ENCODE peak calls at places on chromosomes 1 and 21, in nine cellular contexts. Y is breast epithelium, D is prostate gland, U is HepG2, R is transverse colon, T is upper lobe of left lung, J is stomach, L is sigmoid colon, M is GM12878. B is an unnamed sample.

GRCh38 chr1:65174585-65174984 is 26.6 kb downstream of the AK4 start:
- DNase-seq in T (no peak), L (peak), R (peak), D (peak), Y (peak), J (peak), M (peak), U (no peak), B (peak)

GRCh38 chr1:68158837-68159236 is 73.5 kb downstream of the WLS start:
- DNase-seq in R (no peak), D (no peak), M (no peak), U (no peak), Y (no peak), J (no peak), T (no peak), L (no peak), B (no peak)

GRCh38 chr1:30780409-30780808 is 22.8 kb upstream of the LAPTM5 start:
- DNase-seq in L (no peak), R (no peak), D (no peak), T (no peak), M (no peak), J (no peak), Y (no peak), U (no peak), B (no peak)

GRCh38 chr1:228374711-228375577 is 31.7 kb downstream of the TRIM11 start:
- DNase-seq in L (peak), U (no peak), Y (no peak), R (peak), T (peak), J (peak), M (no peak), D (peak), B (peak)

GRCh38 chr1:185693654-185694053 is 40.5 kb upstream of the HMCN1 start:
- DNase-seq in U (no peak), R (no peak), M (no peak), T (no peak), L (no peak), Y (no peak), D (no peak), J (no peak), B (no peak)

GRCh38 chr1:35777109-35777508 is 7.3 kb upstream of the CLSPN start:
- DNase-seq in D (no peak), U (no peak), R (no peak), Y (no peak), M (no peak), L (no peak), J (no peak), T (no peak), B (no peak)

GRCh38 chr1:83827731-83828130 is 171.2 kb downstream of the TTLL7 start:
- DNase-seq in L (no peak), R (no peak), J (no peak), T (no peak), D (no peak), M (no peak), Y (no peak), U (no peak), B (no peak)

GRCh38 chr1:9042272-9042671 is 16.0 kb upstream of the SLC2A7 start:
- DNase-seq in J (no peak), T (no peak), D (no peak), U (no peak), Y (no peak), M (no peak), L (no peak), R (no peak), B (no peak)

GRCh38 chr1:201463071-201463552 is 5.9 kb downstream of the PHLDA3 start:
- DNase-seq in R (no peak), U (peak), D (no peak), Y (no peak), M (no peak), L (no peak), J (no peak), T (no peak), B (no peak)

GRCh38 chr1:47608296-47608875 is 170.5 kb downstream of the FOXD2 start:
- DNase-seq in U (no peak), T (no peak), D (no peak), J (no peak), M (no peak), R (no peak), Y (no peak), L (no peak), B (no peak)

GRCh38 chr1:15485534-15486091 is 9.7 kb downstream of the CELA2B start:
- DNase-seq in D (no peak), U (no peak), M (peak), Y (no peak), T (no peak), R (no peak), L (no peak), J (no peak), B (no peak)

GRCh38 chr1:3881191-3881475 is 18.9 kb downstream of the C1orf174 start:
- DNase-seq in Y (no peak), J (no peak), R (no peak), T (no peak), M (no peak), U (no peak), D (no peak), L (no peak), B (no peak)

GRCh38 chr1:88662723-88663122 is 21.4 kb upstream of the PKN2 start:
- DNase-seq in U (no peak), L (no peak), Y (no peak), T (no peak), M (no peak), R (no peak), D (no peak), J (no peak), B (no peak)

GRCh38 chr1:111955755-111956154 is 33.7 kb downstream of the KCND3 start:
- DNase-seq in R (no peak), J (no peak), U (no peak), L (no peak), Y (no peak), M (no peak), D (no peak), T (no peak), B (no peak)

GRCh38 chr21:25607151-25607811 is at the start of gene MRPL39:
- DNase-seq in T (peak), U (peak), Y (peak), L (peak), D (peak), J (peak), R (peak), M (peak), B (peak)
- TF ChIP-seq POLR2A in T (peak), U (peak), Y (no peak), L (no peak), D (no peak), J (no peak), R (peak), M (peak), B (peak)

DNA sequence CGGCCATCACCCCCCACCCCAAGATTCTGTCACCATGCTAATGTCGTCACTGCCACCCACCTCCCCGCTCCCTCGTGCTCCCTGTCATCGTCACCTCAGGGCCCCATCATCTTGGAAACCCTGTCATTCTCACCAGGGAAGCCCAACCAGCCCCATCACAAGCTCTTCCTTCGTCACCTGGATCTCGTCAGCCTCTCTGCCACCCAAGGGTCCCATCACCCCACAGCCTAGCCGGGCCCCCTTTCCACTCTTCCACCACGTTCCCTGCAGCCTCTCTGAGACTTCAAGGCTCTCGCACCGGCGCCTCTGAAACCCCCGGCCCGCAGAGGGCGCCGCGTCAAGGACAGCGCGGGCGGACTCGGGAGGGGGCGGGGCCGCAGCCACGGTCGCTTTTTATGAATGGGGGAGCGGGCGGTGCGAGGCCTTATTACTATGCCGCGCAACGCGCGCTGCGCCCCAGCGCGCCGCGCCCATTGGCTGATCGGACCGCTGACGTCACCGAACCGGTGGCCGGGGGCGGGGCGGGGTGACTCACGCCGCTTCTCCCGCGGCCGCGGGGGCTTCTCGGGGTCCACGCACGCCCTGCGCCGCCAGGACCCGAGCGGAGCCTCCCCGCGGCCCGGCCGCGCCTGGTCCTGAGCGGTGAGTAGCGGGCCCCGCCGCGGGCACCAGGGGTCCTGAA is at the start of gene GPR3:
- DNase-seq in T (peak), J (peak), U (peak), Y (peak), L (peak), R (peak), M (no peak), D (peak), B (peak)
- TF ChIP-seq POLR2AphosphoS5 in T (peak), J (peak), U (no peak), Y (peak), L (peak), R (peak), M (no peak), D (peak), B (no peak)

GRCh38 chr1:244236101-244236500 is 185.0 kb downstream of the ZBTB18 start:
- DNase-seq in M (no peak), J (no peak), T (no peak), R (no peak), D (no peak), Y (no peak), U (peak), L (no peak), B (no peak)

GRCh38 chr1:244231193-244231571 is 180.1 kb downstream of the ZBTB18 start:
- DNase-seq in R (no peak), L (no peak), T (no peak), M (no peak), J (no peak), U (no peak), Y (no peak), D (no peak), B (no peak)

GRCh38 chr1:244231572-244232315 is 180.7 kb downstream of the ZBTB18 start:
- DNase-seq in Y (no peak), R (no peak), L (no peak), U (no peak), J (peak), M (no peak), T (no peak), D (peak), B (no peak)

GRCh38 chr1:244236721-244237120 is 185.6 kb downstream of the ZBTB18 start:
- DNase-seq in M (no peak), D (no peak), J (no peak), T (no peak), L (no peak), U (no peak), R (no peak), Y (no peak), B (no peak)

GRCh38 chr1:244234009-244234643 is 183.0 kb downstream of the ZBTB18 start:
- DNase-seq in U (no peak), J (no peak), R (no peak), T (peak), L (no peak), M (no peak), D (no peak), Y (no peak), B (no peak)
- TF ChIP-seq POLR2A in U (no peak), J (no peak), R (no peak), T (no peak), L (no peak), M (no peak), D (no peak), Y (no peak), B (no peak)

GRCh38 chr1:169513208-169513607 is 27.5 kb upstream of the SLC19A2 start:
- DNase-seq in M (no peak), L (no peak), Y (no peak), J (no peak), R (no peak), U (no peak), T (no peak), D (no peak), B (no peak)
- TF ChIP-seq POLR2AphosphoS5 in M (no peak), L (peak), Y (no peak), J (no peak), R (no peak), U (no peak), T (no peak), D (no peak), B (no peak)

GRCh38 chr1:221039616-221040015 is 160.4 kb downstream of the HLX start:
- DNase-seq in Y (no peak), M (no peak), J (no peak), R (no peak), T (no peak), L (no peak), U (no peak), D (no peak), B (no peak)

GRCh38 chr1:221032616-221033342 is 153.5 kb downstream of the HLX start:
- DNase-seq in J (no peak), Y (no peak), T (no peak), D (no peak), U (no peak), M (no peak), R (no peak), L (no peak), B (no peak)

GRCh38 chr1:221040074-221040473 is 160.8 kb downstream of the HLX start:
- DNase-seq in M (no peak), Y (no peak), L (no peak), R (no peak), J (no peak), D (no peak), U (no peak), T (no peak), B (no peak)

GRCh38 chr1:221031890-221032222 is 152.6 kb downstream of the HLX start:
- DNase-seq in J (no peak), L (no peak), D (no peak), R (no peak), T (no peak), M (no peak), U (no peak), Y (no peak), B (no peak)

GRCh38 chr1:221035680-221036153 is 156.5 kb downstream of the HLX start:
- DNase-seq in J (no peak), L (no peak), Y (no peak), U (no peak), M (no peak), D (no peak), R (no peak), T (no peak), B (no peak)
- TF ChIP-seq POLR2A in J (no peak), L (no peak), Y (no peak), U (no peak), M (no peak), D (no peak), R (no peak), T (no peak), B (no peak)

GRCh38 chr21:45952974-45953373 is 28.6 kb upstream of the COL6A1 start:
- DNase-seq in Y (no peak), J (no peak), R (no peak), D (no peak), L (no peak), M (no peak), U (no peak), T (no peak), B (no peak)
- TF ChIP-seq POLR2AphosphoS5 in Y (no peak), J (no peak), R (no peak), D (no peak), L (no peak), M (no peak), U (no peak), T (no peak), B (no peak)

GRCh38 chr1:26035959-26036755 is 9.8 kb downstream of the SLC30A2 start:
- DNase-seq in U (peak), J (peak), R (peak), M (peak), Y (peak), L (peak), D (peak), T (peak), B (peak)
- TF ChIP-seq POLR2A in U (no peak), J (no peak), R (no peak), M (no peak), Y (no peak), L (no peak), D (no peak), T (no peak), B (no peak)

DNA sequence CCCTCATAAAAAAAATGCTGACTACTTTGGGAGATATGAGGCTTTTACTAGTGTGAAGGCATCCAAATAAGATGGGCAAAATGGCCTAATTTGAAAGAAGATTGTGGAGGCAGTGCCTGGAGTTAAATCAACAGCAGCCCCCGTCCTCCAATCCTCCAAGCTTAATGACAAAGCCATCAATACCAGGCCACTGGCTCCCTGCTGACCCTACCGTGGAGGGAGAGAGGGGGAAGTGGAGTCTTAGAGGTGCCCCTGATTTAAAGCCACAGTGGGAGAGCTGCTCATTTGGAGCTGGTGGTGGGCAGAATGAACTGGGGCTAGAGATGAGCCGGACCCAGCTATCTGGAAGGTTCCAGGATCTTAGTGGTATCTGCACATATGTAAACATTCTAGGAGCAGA is 24.3 kb upstream of the KNCN start:
- DNase-seq in J (no peak), Y (no peak), T (no peak), R (no peak), L (no peak), U (no peak), D (no peak), M (no peak), B (no peak)
- TF ChIP-seq POLR2AphosphoS5 in J (no peak), Y (no peak), T (no peak), R (no peak), L (no peak), U (no peak), D (no peak), M (no peak), B (no peak)

DNA sequence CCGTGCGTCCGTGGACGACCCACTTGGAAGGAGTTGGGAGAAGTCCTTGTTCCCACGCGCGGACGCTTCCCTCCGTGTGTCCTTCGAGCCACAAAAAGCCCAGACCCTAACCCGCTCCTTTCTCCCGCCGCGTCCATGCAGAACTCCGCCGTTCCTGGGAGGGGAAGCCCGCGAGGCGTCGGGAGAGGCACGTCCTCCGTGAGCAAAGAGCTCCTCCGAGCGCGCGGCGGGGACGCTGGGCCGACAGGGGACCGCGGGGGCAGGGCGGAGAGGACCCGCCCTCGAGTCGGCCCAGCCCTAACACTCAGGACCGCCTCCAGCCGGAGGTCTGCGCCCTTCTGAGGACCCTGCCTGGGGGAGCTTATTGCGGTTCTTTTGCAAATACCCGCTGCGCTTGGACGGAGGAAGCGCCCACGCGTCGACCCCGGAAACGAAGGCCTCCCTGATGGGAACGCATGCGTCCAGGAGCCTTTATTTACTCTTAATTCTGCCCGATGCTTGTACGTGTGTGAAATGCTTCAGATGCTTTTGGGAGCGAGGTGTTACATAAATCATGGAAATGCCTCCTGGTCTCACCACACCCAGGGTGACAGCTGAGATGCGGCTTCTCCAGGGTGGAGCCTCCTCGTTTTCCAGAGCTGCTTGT is 32.4 kb downstream of the PRMT2 start:
- DNase-seq in L (no peak), R (no peak), T (peak), Y (no peak), D (no peak), U (peak), J (no peak), M (no peak), B (no peak)
- TF ChIP-seq POLR2A in L (no peak), R (no peak), T (no peak), Y (no peak), D (no peak), U (peak), J (no peak), M (no peak), B (no peak)

GRCh38 chr1:59225594-59225993 is 71.3 kb upstream of the FGGY start:
- DNase-seq in Y (no peak), R (no peak), D (peak), L (no peak), J (no peak), T (no peak), U (no peak), M (no peak), B (no peak)

GRCh38 chr1:59229138-59229537 is 67.8 kb upstream of the FGGY start:
- DNase-seq in M (no peak), J (no peak), U (no peak), R (no peak), Y (no peak), D (no peak), L (no peak), T (no peak), B (no peak)

GRCh38 chr1:59232209-59232608 is 64.7 kb upstream of the FGGY start:
- DNase-seq in L (no peak), Y (no peak), D (peak), J (peak), U (peak), T (no peak), R (peak), M (no peak), B (no peak)

GRCh38 chr1:59233444-59233843 is 63.5 kb upstream of the FGGY start:
- DNase-seq in M (no peak), L (no peak), T (no peak), R (no peak), U (no peak), Y (no peak), J (no peak), D (no peak), B (no peak)

DNA sequence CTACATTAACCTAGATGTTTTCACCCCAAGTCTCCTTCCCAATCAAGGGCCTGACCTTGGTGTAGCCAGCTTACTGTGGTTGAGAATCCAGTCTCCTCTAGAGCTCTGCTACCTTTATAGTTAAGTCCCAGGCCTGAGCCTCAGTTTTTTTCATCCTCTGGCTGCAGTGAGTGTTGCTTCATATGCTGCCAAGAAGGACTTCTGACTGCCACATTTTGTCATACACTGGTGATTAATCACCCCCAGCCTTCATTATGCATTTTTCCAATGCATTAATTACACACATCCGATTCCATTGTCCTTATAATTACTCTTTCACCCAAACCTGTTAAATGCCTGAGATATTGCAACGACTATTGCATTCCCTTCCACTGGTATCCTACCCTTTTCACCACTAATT is 66.3 kb upstream of the FGGY start:
- DNase-seq in R (no peak), U (no peak), D (no peak), M (no peak), L (no peak), Y (no peak), J (no peak), T (no peak), B (no peak)
- TF ChIP-seq POLR2AphosphoS5 in R (no peak), U (no peak), D (no peak), M (no peak), L (no peak), Y (no peak), J (no peak), T (no peak), B (no peak)